ENCODE peak calls at places on chromosomes 12 and 14, in four cellular contexts. N is HCT116, M is MM.1S, G is GM23248. C is an unnamed sample.

GRCh38 chr12:113005759-113006158 is 27.4 kb downstream of the OAS2 start:
- DNase-seq in N (peak; percentile 4), M (no peak), G (peak; percentile 33), C (no peak)

GRCh38 chr12:1318327-1319031 is 275.9 kb downstream of the FBXL14 start:
- DNase-seq in N (no peak), M (no peak), G (peak; percentile 76), C (peak; percentile 28)

GRCh38 chr12:14258468-14258947 is 107.0 kb upstream of the ATF7IP start:
- DNase-seq in N (no peak), M (no peak), G (peak; percentile 49), C (peak; percentile 31)

GRCh38 chr12:124588689-124589318 is 21.4 kb upstream of the NCOR2 start:
- DNase-seq in N (no peak), M (no peak), G (peak; percentile 92), C (no peak)

GRCh38 chr14:103549361-103550311 is 12.8 kb downstream of the BAG5 start:
- DNase-seq in N (no peak), M (no peak), G (no peak), C (no peak)

GRCh38 chr12:94092516-94093241 is 55.7 kb upstream of the PLXNC1 start:
- DNase-seq in N (no peak), M (no peak), G (peak; percentile 80), C (no peak)

GRCh38 chr14:67566908-67567307 is 33.2 kb downstream of the PIGH start:
- DNase-seq in N (no peak), M (no peak), G (no peak), C (peak; percentile 59)

GRCh38 chr12:15592934-15593333 is 196.3 kb downstream of the EPS8 start:
- DNase-seq in N (no peak), M (no peak), G (no peak), C (no peak)

GRCh38 chr12:105672171-105672570 is 341.7 kb downstream of the C12orf75 start:
- DNase-seq in N (no peak), M (no peak), G (peak; percentile 41), C (no peak)

GRCh38 chr14:93054006-93054405 is 61.7 kb downstream of the ITPK1 start:
- DNase-seq in N (no peak), M (no peak), G (no peak), C (no peak)

GRCh38 chr12:109120095-109120494 is 3.7 kb downstream of the ACACB start:
- DNase-seq in N (no peak), M (no peak), G (no peak), C (no peak)

GRCh38 chr14:22630486-22630885 is 13.7 kb downstream of the OR6J1 start:
- DNase-seq in N (no peak), M (no peak), G (peak; percentile 81), C (no peak)

GRCh38 chr12:100995201-100995600 is 200.6 kb downstream of the ANO4 start:
- DNase-seq in N (no peak), M (no peak), G (peak; percentile 84), C (no peak)

GRCh38 chr12:89551747-89552146 is 25.9 kb upstream of the POC1B start:
- DNase-seq in N (no peak), M (no peak), G (no peak), C (no peak)

GRCh38 chr14:69611264-69612013 is at the start of gene SUSD6:
- DNase-seq in N (peak; percentile 66), M (peak; percentile 86), G (peak; percentile 95), C (peak; percentile 96)

GRCh38 chr14:69612759-69613145 is 1.4 kb downstream of the SUSD6 start:
- DNase-seq in N (peak; percentile 7), M (no peak), G (peak; percentile 46), C (no peak)

GRCh38 chr14:69612014-69612758 is 790 bp downstream of the SUSD6 start:
- DNase-seq in N (no peak), M (peak; percentile 24), G (peak; percentile 59), C (no peak)

GRCh38 chr14:69614592-69614991 is 3.2 kb downstream of the SUSD6 start:
- DNase-seq in N (no peak), M (no peak), G (no peak), C (no peak)

GRCh38 chr14:69613312-69614073 is 2.1 kb downstream of the SUSD6 start:
- DNase-seq in N (no peak), M (no peak), G (no peak), C (no peak)
- H3K27ac ChIP-seq in N (no peak overlapping the region), M (peak overlapping the region; percentile 95), G (peak overlapping the region; percentile 94), C (peak overlapping the region; percentile 98)

GRCh38 chr14:98462908-98463307 is 809.1 kb downstream of the BCL11B start:
- DNase-seq in N (no peak), M (no peak), G (no peak), C (no peak)

DNA sequence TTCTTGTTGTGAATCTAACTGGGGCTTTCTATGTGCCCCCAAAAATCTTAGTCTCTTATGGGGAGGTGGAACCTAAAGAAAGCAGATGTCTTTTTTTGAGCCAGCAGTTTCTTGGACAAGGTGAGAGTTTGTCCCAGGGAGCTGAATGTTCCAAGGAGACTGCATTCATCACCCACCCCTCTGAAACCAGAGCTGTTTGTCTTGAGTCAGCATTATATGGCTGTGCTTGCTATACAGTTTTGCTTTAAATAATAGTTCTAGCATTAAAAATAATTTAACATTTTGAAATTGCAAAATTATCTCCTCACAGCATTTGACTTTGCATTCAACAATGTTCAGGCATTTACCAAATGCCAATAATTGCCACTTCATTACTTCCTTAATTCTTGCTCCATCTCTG is 813.3 kb downstream of the BCL11B start:
- DNase-seq in N (no peak), M (no peak), G (no peak), C (no peak)
- H3K9me2 ChIP-seq in N (no peaks in the 10 kb centered on the region), M (no peaks in the 10 kb centered on the region), G (no peaks in the 10 kb centered on the region), C (no peaks in the 10 kb centered on the region)

DNA sequence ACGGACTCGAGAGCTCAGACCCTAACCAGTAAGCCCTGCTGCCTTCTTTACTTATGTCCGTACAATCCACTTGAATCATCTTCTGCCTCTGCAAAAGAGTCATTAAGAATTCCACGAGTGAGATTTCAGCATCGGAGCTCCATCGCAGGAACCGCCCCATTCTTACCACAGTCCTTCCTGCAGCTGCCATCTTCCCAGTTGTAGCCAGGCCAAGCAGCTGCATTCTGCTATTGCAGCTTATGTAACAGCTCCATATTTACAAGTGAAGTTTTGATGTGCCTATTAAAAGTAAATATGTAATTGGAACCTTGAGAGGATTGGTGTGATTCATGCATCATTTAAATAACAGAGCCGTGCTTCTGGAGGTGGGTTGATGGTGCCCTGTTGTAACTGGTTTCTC is 157.4 kb downstream of the KICS2 start:
- DNase-seq in N (no peak), M (no peak), G (no peak), C (no peak)
- H3K27ac ChIP-seq in N (no peak overlapping the region), M (no peak overlapping the region), G (no peak overlapping the region), C (no peak overlapping the region)

GRCh38 chr12:27012239-27012981 is 1.8 kb downstream of the TM7SF3 start:
- DNase-seq in N (no peak), M (no peak), G (no peak), C (no peak)
- H3K9me2 ChIP-seq in N (no peaks in the 10 kb centered on the region), M (no peaks in the 10 kb centered on the region), G (no peaks in the 10 kb centered on the region), C (no peaks in the 10 kb centered on the region)

DNA sequence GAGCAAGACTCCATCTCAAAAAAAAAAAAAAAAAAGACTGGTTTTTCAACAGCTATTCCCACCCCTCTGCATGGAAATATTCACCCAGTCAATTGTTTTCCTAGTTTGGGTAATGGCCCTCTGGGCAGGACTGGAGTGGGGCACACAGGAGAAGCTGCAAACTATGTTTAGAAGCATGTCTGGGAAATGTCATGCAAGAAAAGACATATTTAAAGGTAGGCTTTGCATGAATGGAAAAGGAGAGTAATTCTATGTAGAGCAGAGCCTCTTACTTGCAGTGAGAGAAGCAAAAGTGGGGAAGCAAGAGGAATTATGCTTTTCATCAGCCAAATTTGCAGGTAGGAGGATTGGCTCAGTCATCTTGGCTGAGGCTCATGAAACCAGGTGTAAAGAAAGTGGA is 276.4 kb upstream of the PLEKHG7 start:
- DNase-seq in N (no peak), M (no peak), G (no peak), C (no peak)
- H3K27ac ChIP-seq in N (no peak overlapping the region), M (no peak overlapping the region), G (no peak overlapping the region), C (no peak overlapping the region)